ENCODE peak calls at places on chromosome 9, in four cellular contexts. B, H, S and O are unnamed samples.

GRCh38 chr9:73079326-73079725 is 72.3 kb upstream of the ANXA1 start:
- DNase-seq in B (peak), H (peak), S (no peak), O (no peak)

GRCh38 chr9:111559000-111559610 is 34.1 kb downstream of the ZNF483 start:
- DNase-seq in B (no peak), H (peak), S (no peak), O (peak)

GRCh38 chr9:112777914-112778313 is 27.4 kb downstream of the SNX30 start:
- DNase-seq in B (no peak), H (peak), S (no peak), O (no peak)

GRCh38 chr9:95726756-95727155 is 148.7 kb upstream of the ERCC6L2 start:
- DNase-seq in B (peak), H (peak), S (no peak), O (peak)

GRCh38 chr9:26169684-26170083 is 491.4 kb upstream of the TUSC1 start:
- DNase-seq in B (no peak), H (peak), S (no peak), O (no peak)

GRCh38 chr9:133597316-133597957 is 11.8 kb downstream of the FAM163B start:
- DNase-seq in B (no peak), H (no peak), S (no peak), O (no peak)

GRCh38 chr9:100700689-100701318 is 122.9 kb downstream of the CAVIN4 start:
- DNase-seq in B (no peak), H (peak), S (no peak), O (peak)

GRCh38 chr9:89422151-89422918 is 75.6 kb downstream of the SEMA4D start:
- DNase-seq in B (no peak), H (peak), S (no peak), O (no peak)

GRCh38 chr9:131020862-131021261 is 11.9 kb downstream of the LAMC3 start:
- DNase-seq in B (no peak), H (no peak), S (no peak), O (no peak)

GRCh38 chr9:121459513-121459912 is 40.1 kb downstream of the GGTA1 start:
- DNase-seq in B (no peak), H (no peak), S (no peak), O (no peak)

GRCh38 chr9:123725389-123725788 is 204.5 kb downstream of the DENND1A start:
- DNase-seq in B (no peak), H (no peak), S (no peak), O (peak)

GRCh38 chr9:5557606-5558587 is 47.6 kb downstream of the PDCD1LG2 start:
- DNase-seq in B (no peak), H (no peak), S (peak), O (no peak)

GRCh38 chr9:135788576-135789300 is 86.8 kb downstream of the KCNT1 start:
- DNase-seq in B (peak), H (no peak), S (no peak), O (no peak)

GRCh38 chr9:134178781-134179551 is 14.6 kb upstream of the RNU6ATAC start:
- DNase-seq in B (no peak), H (peak), S (no peak), O (no peak)

GRCh38 chr9:2676466-2676865 is 40.8 kb upstream of the KCNV2 start:
- DNase-seq in B (no peak), H (peak), S (no peak), O (no peak)

GRCh38 chr9:77926314-77926959 is 105.2 kb downstream of the GNAQ start:
- DNase-seq in B (no peak), H (peak), S (no peak), O (no peak)

GRCh38 chr9:100120286-100120685 is 21.2 kb downstream of the INVS start:
- DNase-seq in B (no peak), H (no peak), S (no peak), O (no peak)

GRCh38 chr9:38082456-38083287 is 13.6 kb upstream of the SHB start:
- DNase-seq in B (no peak), H (no peak), S (no peak), O (no peak)

GRCh38 chr9:19527663-19528062 is 118.9 kb downstream of the ACER2 start:
- DNase-seq in B (no peak), H (no peak), S (no peak), O (no peak)

GRCh38 chr9:91921371-91921770 is 28.7 kb downstream of the ROR2 start:
- DNase-seq in B (no peak), H (no peak), S (no peak), O (no peak)

GRCh38 chr9:99947395-99947794 is 40.9 kb downstream of the STX17 start:
- DNase-seq in B (no peak), H (no peak), S (no peak), O (no peak)

GRCh38 chr9:70054546-70054945 is 10.9 kb downstream of the MAMDC2 start:
- DNase-seq in B (no peak), H (peak), S (no peak), O (no peak)

GRCh38 chr9:7510209-7510608 is 289.4 kb downstream of the DMAC1 start:
- DNase-seq in B (no peak), H (no peak), S (no peak), O (no peak)

GRCh38 chr9:127455299-127455992 is 4.1 kb downstream of the LRSAM1 start:
- DNase-seq in B (no peak), H (no peak), S (peak), O (no peak)

GRCh38 chr9:126804198-126804695 is 593 bp upstream of the ZBTB43 start:
- DNase-seq in B (no peak), H (no peak), S (no peak), O (no peak)

GRCh38 chr9:132451276-132451675 is 41.3 kb downstream of the CFAP77 start:
- DNase-seq in B (no peak), H (no peak), S (no peak), O (no peak)

GRCh38 chr9:121815556-121816448 is 164.4 kb downstream of the DAB2IP start:
- DNase-seq in B (no peak), H (no peak), S (no peak), O (no peak)

GRCh38 chr9:91421987-91422765 is 1.5 kb downstream of the NFIL3 start:
- DNase-seq in B (peak), H (no peak), S (no peak), O (peak)

GRCh38 chr9:81989700-81990099 is 1.1 kb downstream of the SPATA31D1 start:
- DNase-seq in B (no peak), H (no peak), S (no peak), O (no peak)

GRCh38 chr9:99818439-99818992 is 3.2 kb upstream of the NR4A3 start:
- DNase-seq in B (no peak), H (peak), S (no peak), O (no peak)

GRCh38 chr9:73583590-73583989 is 431.9 kb downstream of the ANXA1 start:
- DNase-seq in B (no peak), H (peak), S (no peak), O (no peak)

GRCh38 chr9:123851851-123852250 is 78.1 kb downstream of the DENND1A start:
- DNase-seq in B (no peak), H (no peak), S (no peak), O (no peak)

GRCh38 chr9:4119778-4120554 is 179.9 kb downstream of the GLIS3 start:
- DNase-seq in B (no peak), H (no peak), S (no peak), O (no peak)

GRCh38 chr9:20464242-20464641 is 158.1 kb downstream of the MLLT3 start:
- DNase-seq in B (no peak), H (no peak), S (no peak), O (no peak)

GRCh38 chr9:93276973-93277372 is 93.0 kb downstream of the WNK2 start:
- DNase-seq in B (no peak), H (no peak), S (no peak), O (no peak)

GRCh38 chr9:79883073-79883645 is 311.4 kb downstream of the TLE4 start:
- DNase-seq in B (no peak), H (no peak), S (peak), O (no peak)

GRCh38 chr9:96087669-96088299 is 212.3 kb downstream of the ERCC6L2 start:
- DNase-seq in B (peak), H (no peak), S (no peak), O (peak)